ENCODE peak calls at places on chromosomes 4 and X, in nine cellular contexts. One of them, this sample, is unnamed.

GRCh38 chr4:152696764-152697250 is 17.0 kb upstream of the TMEM154 start:
- DNase-seq in uterus: no peak
- DNase-seq in BJ: no peak
- DNase-seq in heart right ventricle: no peak
- DNase-seq in right atrium auricular region: no peak
- DNase-seq in A549: no peak
- DNase-seq in GM23338: no peak
- DNase-seq in thoracic aorta: no peak
- DNase-seq in pancreas: no peak
- DNase-seq in this sample: no peak

GRCh38 chr4:21795091-21795490 is 153.5 kb downstream of the KCNIP4 start:
- DNase-seq in A549: no peak
- DNase-seq in pancreas: no peak
- DNase-seq in heart right ventricle: no peak
- DNase-seq in BJ: no peak
- DNase-seq in thoracic aorta: no peak
- DNase-seq in right atrium auricular region: no peak
- DNase-seq in uterus: no peak
- DNase-seq in GM23338: no peak
- DNase-seq in this sample: no peak

GRCh38 chr4:136644279-136644678 is 888.0 kb downstream of the PCDH18 start:
- DNase-seq in BJ: no peak
- DNase-seq in right atrium auricular region: no peak
- DNase-seq in A549: peak; percentile 2
- DNase-seq in heart right ventricle: no peak
- DNase-seq in uterus: no peak
- DNase-seq in GM23338: no peak
- DNase-seq in thoracic aorta: no peak
- DNase-seq in pancreas: no peak
- DNase-seq in this sample: no peak

GRCh38 chr4:145739840-145740239 is 59.9 kb downstream of the C4orf51 start:
- DNase-seq in A549: peak; percentile 69
- DNase-seq in heart right ventricle: no peak
- DNase-seq in uterus: no peak
- DNase-seq in pancreas: no peak
- DNase-seq in GM23338: no peak
- DNase-seq in thoracic aorta: no peak
- DNase-seq in BJ: no peak
- DNase-seq in right atrium auricular region: no peak
- DNase-seq in this sample: no peak

GRCh38 chrX:71171110-71171801 is 26.6 kb downstream of the NLGN3 start:
- DNase-seq in A549: no peak
- DNase-seq in pancreas: no peak
- DNase-seq in thoracic aorta: no peak
- DNase-seq in uterus: no peak
- DNase-seq in right atrium auricular region: no peak
- DNase-seq in GM23338: peak; percentile 25
- DNase-seq in BJ: no peak
- DNase-seq in heart right ventricle: no peak
- DNase-seq in this sample: no peak

GRCh38 chrX:102516314-102516936 is at the start of gene TMSB15A:
- DNase-seq in pancreas: peak; percentile 84
- DNase-seq in heart right ventricle: peak; percentile 63
- DNase-seq in A549: peak; percentile 33
- DNase-seq in right atrium auricular region: peak; percentile 62
- DNase-seq in thoracic aorta: peak; percentile 17
- DNase-seq in uterus: peak; percentile 77
- DNase-seq in GM23338: peak; percentile 84
- DNase-seq in BJ: no peak
- DNase-seq in this sample: peak; percentile 73

GRCh38 chrX:49876750-49877149 is 2.5 kb upstream of the USP27X start:
- DNase-seq in uterus: no peak
- DNase-seq in BJ: no peak
- DNase-seq in A549: peak; percentile 30
- DNase-seq in GM23338: peak; percentile 51
- DNase-seq in thoracic aorta: no peak
- DNase-seq in right atrium auricular region: no peak
- DNase-seq in pancreas: no peak
- DNase-seq in heart right ventricle: no peak
- DNase-seq in this sample: no peak

GRCh38 chrX:28391528-28391927 is 195.7 kb upstream of the IL1RAPL1 start:
- DNase-seq in right atrium auricular region: no peak
- DNase-seq in A549: no peak
- DNase-seq in GM23338: no peak
- DNase-seq in thoracic aorta: no peak
- DNase-seq in BJ: no peak
- DNase-seq in uterus: no peak
- DNase-seq in pancreas: no peak
- DNase-seq in heart right ventricle: no peak
- DNase-seq in this sample: no peak

GRCh38 chr4:38717604-38718003 is 53.6 kb downstream of the KLF3 start:
- DNase-seq in A549: no peak
- DNase-seq in thoracic aorta: no peak
- DNase-seq in pancreas: no peak
- DNase-seq in uterus: no peak
- DNase-seq in BJ: peak; percentile 52
- DNase-seq in heart right ventricle: peak; percentile 12
- DNase-seq in right atrium auricular region: no peak
- DNase-seq in GM23338: no peak
- DNase-seq in this sample: no peak

GRCh38 chrX:103585421-103586313 is at the start of gene TCEAL4:
- DNase-seq in A549: peak; percentile 51
- DNase-seq in right atrium auricular region: no peak
- DNase-seq in uterus: peak; percentile 79
- DNase-seq in thoracic aorta: no peak
- DNase-seq in BJ: no peak
- DNase-seq in GM23338: peak; percentile 61
- DNase-seq in pancreas: peak; percentile 76
- DNase-seq in heart right ventricle: peak; percentile 37
- DNase-seq in this sample: peak; percentile 56

GRCh38 chr4:2459589-2460349 is 9.1 kb upstream of the RNF4 start:
- DNase-seq in thoracic aorta: no peak
- DNase-seq in right atrium auricular region: no peak
- DNase-seq in pancreas: peak; percentile 68
- DNase-seq in heart right ventricle: no peak
- DNase-seq in GM23338: no peak
- DNase-seq in uterus: no peak
- DNase-seq in A549: no peak
- DNase-seq in BJ: no peak
- DNase-seq in this sample: no peak

GRCh38 chr4:56215901-56216300 is 171.4 kb downstream of the AASDH start:
- DNase-seq in A549: peak; percentile 12
- DNase-seq in right atrium auricular region: no peak
- DNase-seq in uterus: peak; percentile 59
- DNase-seq in thoracic aorta: no peak
- DNase-seq in BJ: no peak
- DNase-seq in heart right ventricle: no peak
- DNase-seq in pancreas: no peak
- DNase-seq in GM23338: peak; percentile 43
- DNase-seq in this sample: no peak

GRCh38 chr4:36065274-36065871 is 178.9 kb downstream of the ARAP2 start:
- DNase-seq in GM23338: no peak
- DNase-seq in uterus: no peak
- DNase-seq in BJ: no peak
- DNase-seq in right atrium auricular region: no peak
- DNase-seq in heart right ventricle: no peak
- DNase-seq in thoracic aorta: no peak
- DNase-seq in pancreas: no peak
- DNase-seq in A549: no peak
- DNase-seq in this sample: no peak

GRCh38 chr4:161894493-161895167 is 269.2 kb downstream of the FSTL5 start:
- DNase-seq in BJ: no peak
- DNase-seq in pancreas: no peak
- DNase-seq in GM23338: no peak
- DNase-seq in heart right ventricle: no peak
- DNase-seq in uterus: no peak
- DNase-seq in thoracic aorta: no peak
- DNase-seq in A549: no peak
- DNase-seq in right atrium auricular region: no peak
- DNase-seq in this sample: no peak

GRCh38 chr4:173424899-173425805 is 26.2 kb upstream of the SCRG1 start:
- DNase-seq in thoracic aorta: no peak
- DNase-seq in right atrium auricular region: no peak
- DNase-seq in BJ: peak; percentile 31
- DNase-seq in pancreas: no peak
- DNase-seq in GM23338: no peak
- DNase-seq in heart right ventricle: no peak
- DNase-seq in A549: no peak
- DNase-seq in uterus: no peak
- DNase-seq in this sample: no peak

GRCh38 chrX:27555514-27555913 is 34.6 kb upstream of the DCAF8L2 start:
- DNase-seq in right atrium auricular region: no peak
- DNase-seq in BJ: no peak
- DNase-seq in GM23338: peak; percentile 54
- DNase-seq in A549: peak; percentile 21
- DNase-seq in heart right ventricle: no peak
- DNase-seq in thoracic aorta: no peak
- DNase-seq in pancreas: no peak
- DNase-seq in uterus: no peak
- DNase-seq in this sample: no peak

GRCh38 chrX:41333994-41334865 is at the start of gene DDX3X:
- DNase-seq in pancreas: peak; percentile 97
- DNase-seq in right atrium auricular region: peak; percentile 93
- DNase-seq in heart right ventricle: peak; percentile 84
- DNase-seq in BJ: peak; percentile 32
- DNase-seq in uterus: peak; percentile 93
- DNase-seq in thoracic aorta: peak; percentile 30
- DNase-seq in GM23338: peak; percentile 56
- DNase-seq in A549: peak; percentile 91
- DNase-seq in this sample: peak; percentile 92

GRCh38 chrX:41333744-41333993 is 293 bp upstream of the DDX3X start:
- DNase-seq in BJ: no peak
- DNase-seq in heart right ventricle: peak; percentile 69
- DNase-seq in pancreas: no peak
- DNase-seq in right atrium auricular region: no peak
- DNase-seq in thoracic aorta: peak; percentile 5
- DNase-seq in A549: peak; percentile 94
- DNase-seq in GM23338: peak; percentile 72
- DNase-seq in uterus: peak; percentile 89
- DNase-seq in this sample: no peak

GRCh38 chrX:41332988-41333743 is 796 bp upstream of the DDX3X start:
- DNase-seq in BJ: no peak
- DNase-seq in GM23338: peak; percentile 86
- DNase-seq in pancreas: peak; percentile 92
- DNase-seq in A549: peak; percentile 96
- DNase-seq in thoracic aorta: peak; percentile 55
- DNase-seq in uterus: peak; percentile 90
- DNase-seq in right atrium auricular region: peak; percentile 87
- DNase-seq in heart right ventricle: peak; percentile 84
- DNase-seq in this sample: peak; percentile 84

GRCh38 chrX:41332408-41332987 is 1.5 kb upstream of the DDX3X start:
- DNase-seq in heart right ventricle: peak; percentile 17
- DNase-seq in uterus: peak; percentile 60
- DNase-seq in pancreas: no peak
- DNase-seq in BJ: no peak
- DNase-seq in right atrium auricular region: peak; percentile 63
- DNase-seq in thoracic aorta: no peak
- DNase-seq in A549: peak; percentile 49
- DNase-seq in GM23338: peak; percentile 24
- DNase-seq in this sample: no peak

GRCh38 chrX:41332005-41332404 is 2.0 kb upstream of the DDX3X start:
- DNase-seq in GM23338: no peak
- DNase-seq in BJ: no peak
- DNase-seq in pancreas: no peak
- DNase-seq in uterus: no peak
- DNase-seq in A549: peak; percentile 17
- DNase-seq in thoracic aorta: no peak
- DNase-seq in heart right ventricle: no peak
- DNase-seq in right atrium auricular region: no peak
- DNase-seq in this sample: no peak
- H3K4me3 ChIP-seq in GM23338: peak overlapping the region; percentile 64
- H3K4me3 ChIP-seq in BJ: peak overlapping the region; percentile 34
- H3K4me3 ChIP-seq in pancreas: no peak overlapping the region
- H3K4me3 ChIP-seq in uterus: no peak overlapping the region
- H3K4me3 ChIP-seq in A549: peak overlapping the region; percentile 95
- H3K4me3 ChIP-seq in thoracic aorta: peak overlapping the region; percentile 86
- H3K4me3 ChIP-seq in heart right ventricle: peak overlapping the region; percentile 92
- H3K4me3 ChIP-seq in right atrium auricular region: no peak overlapping the region
- H3K4me3 ChIP-seq in this sample: peak overlapping the region; percentile 18

DNA sequence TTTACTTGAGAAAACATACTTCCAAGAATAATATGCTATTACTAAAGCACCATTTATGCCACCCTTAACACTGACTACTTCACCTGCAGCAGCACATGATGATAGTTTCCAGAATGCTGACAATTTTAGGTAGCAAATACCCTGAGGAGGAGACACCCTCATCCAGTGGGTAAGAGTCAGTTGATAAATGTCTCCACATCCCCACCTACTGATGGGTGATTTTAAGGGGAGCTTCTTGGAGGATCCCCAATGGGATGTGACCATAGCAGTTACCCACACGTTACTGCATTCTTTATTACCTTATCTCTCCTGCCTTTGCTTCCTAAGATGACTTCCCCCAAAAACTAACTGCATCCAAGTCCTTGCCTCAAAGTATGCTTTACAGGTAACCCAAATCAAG is 131.2 kb upstream of the SMARCAD1 start:
- DNase-seq in uterus: no peak
- DNase-seq in GM23338: peak; percentile 47
- DNase-seq in BJ: no peak
- DNase-seq in pancreas: no peak
- DNase-seq in thoracic aorta: no peak
- DNase-seq in A549: peak; percentile 0
- DNase-seq in heart right ventricle: no peak
- DNase-seq in right atrium auricular region: no peak
- DNase-seq in this sample: no peak
- TF ChIP-seq CTCF in uterus: no peak
- TF ChIP-seq CTCF in GM23338: peak; percentile 71
- TF ChIP-seq CTCF in BJ: no peak
- TF ChIP-seq CTCF in pancreas: no peak
- TF ChIP-seq CTCF in thoracic aorta: no peak
- TF ChIP-seq CTCF in A549: no peak
- TF ChIP-seq CTCF in heart right ventricle: no peak
- TF ChIP-seq CTCF in right atrium auricular region: no peak
- TF ChIP-seq CTCF in this sample: no peak

DNA sequence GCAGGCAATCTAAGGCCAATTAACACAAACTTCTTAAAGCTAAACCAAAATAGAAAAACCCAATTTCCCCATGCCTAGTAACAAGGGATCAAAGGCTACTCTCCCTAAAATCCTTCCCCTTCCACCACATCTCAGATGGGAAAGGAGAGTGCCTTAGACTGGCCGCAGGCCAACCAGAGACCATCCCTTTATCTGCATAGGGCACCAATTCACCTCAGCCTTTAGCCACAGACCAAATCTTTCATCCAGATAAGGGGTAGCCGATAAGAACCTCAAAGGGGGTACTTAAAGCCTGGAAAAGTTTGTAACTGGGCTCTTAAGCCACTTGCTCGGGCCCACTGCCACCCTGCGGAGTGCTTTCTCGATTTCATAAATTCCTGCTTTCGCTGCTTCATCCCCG is 68.3 kb downstream of the TEX13C start:
- DNase-seq in right atrium auricular region: no peak
- DNase-seq in uterus: no peak
- DNase-seq in thoracic aorta: no peak
- DNase-seq in pancreas: no peak
- DNase-seq in A549: no peak
- DNase-seq in heart right ventricle: no peak
- DNase-seq in BJ: no peak
- DNase-seq in GM23338: no peak
- DNase-seq in this sample: no peak
- H3K4me3 ChIP-seq in right atrium auricular region: no peak overlapping the region
- H3K4me3 ChIP-seq in uterus: no peak overlapping the region
- H3K4me3 ChIP-seq in thoracic aorta: no peak overlapping the region
- H3K4me3 ChIP-seq in pancreas: no peak overlapping the region
- H3K4me3 ChIP-seq in A549: no peak overlapping the region
- H3K4me3 ChIP-seq in heart right ventricle: no peak overlapping the region
- H3K4me3 ChIP-seq in BJ: no peak overlapping the region
- H3K4me3 ChIP-seq in GM23338: peak overlapping the region; percentile 54
- H3K4me3 ChIP-seq in this sample: no peak overlapping the region

GRCh38 chrX:33336783-33337182 is 125.4 kb upstream of the DMD start:
- DNase-seq in heart right ventricle: peak; percentile 8
- DNase-seq in uterus: peak; percentile 14
- DNase-seq in GM23338: peak; percentile 15
- DNase-seq in right atrium auricular region: no peak
- DNase-seq in pancreas: no peak
- DNase-seq in A549: peak; percentile 6
- DNase-seq in thoracic aorta: no peak
- DNase-seq in BJ: no peak
- DNase-seq in this sample: no peak
- TF ChIP-seq CTCF in heart right ventricle: peak; percentile 44
- TF ChIP-seq CTCF in uterus: peak; percentile 29
- TF ChIP-seq CTCF in GM23338: peak; percentile 54
- TF ChIP-seq CTCF in right atrium auricular region: peak; percentile 59
- TF ChIP-seq CTCF in pancreas: no peak
- TF ChIP-seq CTCF in A549: no peak
- TF ChIP-seq CTCF in thoracic aorta: peak; percentile 29
- TF ChIP-seq CTCF in BJ: no peak
- TF ChIP-seq CTCF in this sample: peak; percentile 52

This sample was measured in tibial artery.